ENCODE peak calls at places on chromosomes 6 and 20, in four cellular contexts. J is neural crest cell, R is Right ventricle myocardium superior, U is SHP77. P is an unnamed sample.

GRCh38 chr6:16639689-16640480 is 121.4 kb downstream of the ATXN1 start:
- DNase-seq in U (no peak), J (no peak), R (no peak), P (no peak)

GRCh38 chr6:4829089-4829488 is 52.9 kb downstream of the CDYL start:
- DNase-seq in U (no peak), J (no peak), R (no peak), P (no peak)

GRCh38 chr20:10578607-10579006 is 95.2 kb downstream of the JAG1 start:
- DNase-seq in R (no peak), U (peak; percentile 29), J (no peak), P (no peak)

GRCh38 chr6:169263836-169264608 is 10.4 kb upstream of the THBS2 start:
- DNase-seq in U (peak; percentile 18), R (no peak), J (no peak), P (peak; percentile 88)

GRCh38 chr6:13377054-13377758 is 48.9 kb upstream of the TBC1D7 start:
- DNase-seq in R (no peak), U (no peak), J (no peak), P (no peak)

GRCh38 chr6:136007355-136007754 is 155.9 kb downstream of the PDE7B start:
- DNase-seq in R (no peak), U (no peak), J (no peak), P (no peak)

GRCh38 chr6:31629014-31629413 is 8.5 kb downstream of the PRRC2A start:
- DNase-seq in R (no peak), J (no peak), U (no peak), P (no peak)

GRCh38 chr20:59644371-59644939 is 40.1 kb downstream of the PHACTR3 start:
- DNase-seq in R (no peak), U (no peak), J (no peak), P (peak; percentile 20)

GRCh38 chr6:103854059-103854458 is 1005.7 kb downstream of the HACE1 start:
- DNase-seq in J (no peak), R (no peak), U (no peak), P (no peak)

GRCh38 chr6:165626711-165627110 is 36.3 kb downstream of the PDE10A start:
- DNase-seq in J (no peak), R (no peak), U (no peak), P (no peak)

GRCh38 chr20:20594171-20594530 is 118.3 kb downstream of the RALGAPA2 start:
- DNase-seq in U (peak; percentile 43), R (no peak), J (no peak), P (no peak)